ENCODE peak calls at places on chromosomes 7 and 10, in ten cellular contexts. M is GM12892; H is NCI-H2029; R is T follicular helper cell; J is left ventricle myocardium inferior; C is activated CD8-positive, alpha-beta memory T cell treated with anti-CD3 and anti-CD28 coated beads for 48 hours; B is CD4-positive, CD25-positive, alpha-beta regulatory T cell; O is HEK293T; V is heart left ventricle; X is fibroblast of the aortic adventitia. A is an unnamed sample.

GRCh38 chr10:28996947-28997551 is 291.8 kb upstream of the LYZL1 start:
- DNase-seq in M (no peak), H (no peak), R (no peak), J (no peak), C (no peak), B (no peak), O (no peak), V (no peak), X (no peak), A (no peak)

GRCh38 chr10:69321865-69322264 is 43.6 kb downstream of the HK1 start:
- DNase-seq in M (no peak), H (no peak), R (no peak), J (no peak), C (no peak), B (no peak), O (no peak), V (no peak), X (no peak), A (peak)

GRCh38 chr7:44065431-44066110 is at the start of gene PGAM2:
- DNase-seq in M (no peak), H (peak), R (no peak), J (peak), C (no peak), B (no peak), O (no peak), V (peak), X (no peak), A (no peak)

GRCh38 chr10:47082055-47082784 is 171.0 kb downstream of the PTPN20 start:
- DNase-seq in M (no peak), H (no peak), R (no peak), J (no peak), C (no peak), B (no peak), O (no peak), V (no peak), X (no peak), A (no peak)

GRCh38 chr10:57579926-57580325 is 687.8 kb downstream of the IPMK start:
- DNase-seq in M (no peak), H (no peak), R (no peak), J (no peak), C (no peak), B (no peak), O (peak), V (no peak), X (peak), A (no peak)

GRCh38 chr10:122342293-122343134 is 32.0 kb upstream of the PLEKHA1 start:
- DNase-seq in M (peak), H (peak), R (peak), J (no peak), C (no peak), B (peak), O (peak), V (no peak), X (peak), A (no peak)

GRCh38 chr10:43502931-43503330 is 66.0 kb downstream of the ZNF487 start:
- DNase-seq in M (no peak), H (no peak), R (no peak), J (no peak), C (no peak), B (no peak), O (no peak), V (no peak), X (no peak), A (no peak)

GRCh38 chr10:132096223-132096622 is 30.5 kb downstream of the JAKMIP3 start:
- DNase-seq in M (no peak), H (no peak), R (no peak), J (no peak), C (no peak), B (no peak), O (no peak), V (no peak), X (no peak), A (no peak)

GRCh38 chr10:15120523-15120922 is 23.4 kb downstream of the RPP38 start:
- DNase-seq in M (no peak), H (no peak), R (no peak), J (no peak), C (no peak), B (no peak), O (no peak), V (no peak), X (peak), A (no peak)

GRCh38 chr7:112223310-112223709 is 16.8 kb downstream of the ZNF277 start:
- DNase-seq in M (no peak), H (no peak), R (no peak), J (no peak), C (no peak), B (no peak), O (no peak), V (no peak), X (no peak), A (no peak)

GRCh38 chr10:35005868-35006267 is 84.3 kb downstream of the CUL2 start:
- DNase-seq in M (no peak), H (no peak), R (no peak), J (no peak), C (no peak), B (no peak), O (no peak), V (no peak), X (peak), A (peak)

GRCh38 chr10:76874151-76874550 is 763.5 kb downstream of the KCNMA1 start:
- DNase-seq in M (no peak), H (no peak), R (no peak), J (peak), C (no peak), B (no peak), O (no peak), V (no peak), X (peak), A (no peak)

GRCh38 chr7:22935269-22935668 is 78.7 kb downstream of the HYCC1 start:
- DNase-seq in M (no peak), H (no peak), R (no peak), J (no peak), C (no peak), B (no peak), O (no peak), V (no peak), X (peak), A (no peak)

GRCh38 chr7:122616951-122617350 is 82.0 kb downstream of the RNF133 start:
- DNase-seq in M (no peak), H (no peak), R (no peak), J (no peak), C (no peak), B (no peak), O (no peak), V (no peak), X (no peak), A (no peak)

GRCh38 chr10:48511855-48512191 is 93.0 kb downstream of the ARHGAP22 start:
- DNase-seq in M (no peak), H (no peak), R (no peak), J (no peak), C (no peak), B (no peak), O (no peak), V (no peak), X (no peak), A (no peak)

GRCh38 chr10:122498521-122498920 is 37.2 kb downstream of the HTRA1 start:
- DNase-seq in M (no peak), H (no peak), R (no peak), J (peak), C (no peak), B (no peak), O (no peak), V (no peak), X (peak), A (no peak)

GRCh38 chr7:101232141-101232821 is 5.3 kb downstream of the CLDN15 start:
- DNase-seq in M (no peak), H (peak), R (no peak), J (no peak), C (no peak), B (no peak), O (no peak), V (no peak), X (no peak), A (no peak)

GRCh38 chr7:127776776-127777390 is 124.9 kb downstream of the SND1 start:
- DNase-seq in M (no peak), H (no peak), R (no peak), J (no peak), C (no peak), B (no peak), O (no peak), V (no peak), X (peak), A (no peak)

GRCh38 chr7:27435461-27435860 is 192.9 kb downstream of the EVX1 start:
- DNase-seq in M (no peak), H (no peak), R (no peak), J (no peak), C (no peak), B (no peak), O (no peak), V (no peak), X (no peak), A (no peak)

GRCh38 chr10:1367938-1368697 is 311.9 kb downstream of the WDR37 start:
- DNase-seq in M (no peak), H (no peak), R (no peak), J (no peak), C (no peak), B (no peak), O (no peak), V (no peak), X (no peak), A (no peak)

GRCh38 chr7:82699773-82700186 is 256.2 kb upstream of the CACNA2D1 start:
- DNase-seq in M (no peak), H (peak), R (no peak), J (no peak), C (no peak), B (no peak), O (no peak), V (no peak), X (peak), A (peak)

GRCh38 chr7:93119191-93119905 is 1.6 kb upstream of the SAMD9 start:
- DNase-seq in M (no peak), H (no peak), R (no peak), J (no peak), C (no peak), B (no peak), O (no peak), V (no peak), X (peak), A (no peak)

GRCh38 chr7:490461-491291 is 29.0 kb downstream of the PDGFA start:
- DNase-seq in M (no peak), H (no peak), R (no peak), J (peak), C (no peak), B (no peak), O (no peak), V (peak), X (no peak), A (no peak)

GRCh38 chr7:70072220-70072619 is 473.9 kb downstream of the AUTS2 start:
- DNase-seq in M (no peak), H (peak), R (no peak), J (no peak), C (no peak), B (no peak), O (no peak), V (no peak), X (no peak), A (no peak)

GRCh38 chr7:46934198-46934825 is 647.6 kb downstream of the TNS3 start:
- DNase-seq in M (no peak), H (no peak), R (no peak), J (no peak), C (no peak), B (no peak), O (no peak), V (no peak), X (peak), A (no peak)

GRCh38 chr10:29590598-29591415 is 44.0 kb downstream of the SVIL start:
- DNase-seq in M (no peak), H (no peak), R (no peak), J (no peak), C (no peak), B (peak), O (peak), V (no peak), X (peak), A (no peak)